ENCODE peak calls at places on chromosomes 16 and 17, in six cellular contexts. M is tibial nerve, E is upper lobe of left lung, S is stomach, D is uterus, U is suprapubic skin. Z is an unnamed sample.
A peak's percentile ranks its signal among the peaks of the same experiment; 100 is the strongest.

GRCh38 chr16:8634991-8635736 is 13.7 kb downstream of the METTL22 start:
- DNase-seq in M (no peak), E (no peak), S (no peak), D (no peak), U (no peak), Z (no peak)

GRCh38 chr17:10198509-10199249 is at the start of gene GAS7:
- DNase-seq in M (peak; percentile 43), E (peak; percentile 53), S (peak; percentile 38), D (peak; percentile 69), U (peak; percentile 89), Z (peak; percentile 54)

GRCh38 chr17:43839670-43840101 is 6.7 kb upstream of the MPP3 start:
- DNase-seq in M (no peak), E (peak; percentile 65), S (peak; percentile 74), D (no peak), U (no peak), Z (no peak)

GRCh38 chr16:8644513-8645140 is 23.1 kb downstream of the METTL22 start:
- DNase-seq in M (no peak), E (peak; percentile 70), S (peak; percentile 30), D (no peak), U (no peak), Z (no peak)

GRCh38 chr17:72421128-72422092 is 300.6 kb downstream of the SOX9 start:
- DNase-seq in M (no peak), E (peak; percentile 70), S (peak; percentile 71), D (no peak), U (no peak), Z (peak; percentile 4)

GRCh38 chr16:71807905-71808592 is 585 bp downstream of the AP1G1 start:
- DNase-seq in M (no peak), E (peak; percentile 34), S (no peak), D (peak; percentile 26), U (no peak), Z (peak; percentile 50)

GRCh38 chr16:60945225-60945624 is 1091.0 kb downstream of the CDH8 start:
- DNase-seq in M (no peak), E (no peak), S (no peak), D (no peak), U (no peak), Z (no peak)

GRCh38 chr17:64091116-64091515 is 38.8 kb downstream of the ERN1 start:
- DNase-seq in M (no peak), E (no peak), S (no peak), D (no peak), U (no peak), Z (peak; percentile 9)

GRCh38 chr16:84198401-84198800 is 7.4 kb downstream of the ADAD2 start:
- DNase-seq in M (peak; percentile 52), E (no peak), S (no peak), D (no peak), U (no peak), Z (no peak)

GRCh38 chr17:10698116-10698818 is 873 bp downstream of the ADPRM start:
- DNase-seq in M (no peak), E (no peak), S (no peak), D (no peak), U (no peak), Z (no peak)

DNA sequence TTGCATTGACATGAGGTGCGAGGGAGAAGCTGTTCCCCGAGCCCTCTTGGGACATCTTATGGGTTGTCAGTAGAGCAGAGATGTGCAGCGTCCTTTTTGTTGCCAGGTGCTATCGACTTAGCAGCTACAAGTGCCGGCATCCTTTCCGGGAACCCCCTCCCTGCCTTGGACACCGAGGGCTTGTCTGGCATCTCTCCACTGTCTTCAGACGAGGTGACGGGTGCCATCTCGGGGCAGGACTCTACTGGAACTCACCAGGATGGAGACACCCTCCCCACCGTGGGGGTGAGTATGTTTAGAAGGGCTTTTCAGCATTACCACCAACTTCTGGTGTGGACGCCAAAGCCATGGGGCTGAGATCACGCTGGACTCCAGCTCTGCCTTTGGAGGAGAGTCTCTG is 11.8 kb upstream of the JPT2 start:
- DNase-seq in M (no peak), E (no peak), S (no peak), D (no peak), U (no peak), Z (no peak)
- H3K36me3 ChIP-seq in M (peaks cover 61% of the 10 kb centered on the region), E (peaks cover 97% of the 10 kb centered on the region), S (peaks cover 92% of the 10 kb centered on the region), D (no peaks in the 10 kb centered on the region), U (peaks cover 98% of the 10 kb centered on the region), Z (no peaks in the 10 kb centered on the region)

GRCh38 chr16:4271176-4272113 is 1.4 kb downstream of the TFAP4 start:
- DNase-seq in M (peak; percentile 85), E (peak; percentile 97), S (peak; percentile 92), D (peak; percentile 90), U (peak; percentile 96), Z (peak; percentile 92)
- TF ChIP-seq POLR2A in M (peak; percentile 77), E (no peak), S (no peak), D (peak; percentile 76), U (no peak), Z (peak; percentile 64)

DNA sequence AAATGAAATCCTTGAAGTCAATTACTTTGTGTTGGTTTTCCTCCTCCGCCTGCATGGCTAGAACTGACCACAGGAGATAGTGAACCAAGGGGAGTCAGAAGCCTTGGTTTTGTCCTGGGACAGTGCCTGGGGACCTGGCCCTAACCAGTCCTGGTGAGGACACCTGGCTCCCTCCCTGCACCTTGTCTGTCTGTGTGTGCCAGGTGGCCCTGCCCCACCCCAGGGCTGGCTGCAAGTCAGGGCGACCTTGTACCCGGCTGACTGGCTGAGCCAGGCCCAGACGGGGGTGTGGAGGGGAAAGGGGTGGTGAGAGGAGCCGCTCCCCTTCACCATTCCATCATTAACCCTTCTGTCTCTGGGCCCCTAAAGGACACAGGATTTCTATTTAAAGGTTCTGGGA is 3.4 kb downstream of the RAPGEFL1 start:
- DNase-seq in M (no peak), E (peak; percentile 64), S (peak; percentile 81), D (no peak), U (no peak), Z (no peak)
- H3K4me3 ChIP-seq in M (no peak overlapping the region), E (no peak overlapping the region), S (no peak overlapping the region), D (no peak overlapping the region), U (peak overlapping the region; percentile 67), Z (no peak overlapping the region)

DNA sequence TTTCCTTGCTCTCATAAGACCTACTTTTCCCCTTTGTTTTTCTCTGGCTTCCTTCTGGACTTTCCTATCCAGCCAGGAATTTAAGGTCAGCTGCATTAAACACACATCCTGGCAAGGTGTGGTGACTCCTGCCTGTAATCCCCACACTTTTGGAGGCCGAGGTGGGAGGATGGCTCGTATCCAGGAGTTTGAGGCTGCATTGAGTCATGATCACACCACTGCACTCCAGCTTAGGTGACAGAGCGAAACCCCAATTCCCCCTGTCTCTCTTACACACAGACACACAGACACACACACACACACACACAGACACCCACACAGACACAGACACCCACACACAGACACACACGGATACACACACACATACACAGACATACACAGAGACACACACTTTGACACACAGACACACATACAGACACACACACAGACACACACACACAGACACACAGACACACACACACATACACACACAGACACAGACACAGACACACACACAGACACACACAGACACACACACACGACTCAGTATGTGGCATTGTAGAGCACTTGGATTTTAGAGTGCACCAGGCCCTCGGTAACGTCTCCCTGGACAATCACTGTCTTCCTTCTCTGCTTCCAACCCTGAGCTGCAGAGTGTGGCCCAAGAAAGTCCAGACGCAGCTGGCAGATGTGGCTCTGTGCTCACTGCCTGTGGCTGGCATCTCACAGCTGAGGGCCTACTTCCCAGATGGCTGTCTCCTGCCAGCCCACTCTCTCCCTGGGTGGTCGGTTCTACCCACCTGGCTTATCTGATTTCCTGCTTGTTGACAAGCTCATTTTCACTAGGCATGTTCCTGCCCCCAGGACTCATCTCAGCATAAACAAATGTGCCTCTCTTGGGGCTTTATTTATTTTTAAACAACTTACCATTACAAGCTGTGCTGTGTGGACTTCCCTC is 39.0 kb downstream of the NLRP1 start:
- DNase-seq in M (no peak), E (no peak), S (no peak), D (no peak), U (no peak), Z (no peak)
- H3K36me3 ChIP-seq in M (no peaks in the 10 kb centered on the region), E (peaks cover 49% of the 10 kb centered on the region), S (no peaks in the 10 kb centered on the region), D (no peaks in the 10 kb centered on the region), U (peaks cover 87% of the 10 kb centered on the region), Z (no peaks in the 10 kb centered on the region)

GRCh38 chr17:74347646-74348045 is 14.0 kb downstream of the BTBD17 start:
- DNase-seq in M (no peak), E (no peak), S (no peak), D (no peak), U (no peak), Z (no peak)
- TF ChIP-seq POLR2A in M (no peak), E (no peak), S (no peak), D (no peak), U (no peak), Z (no peak)

GRCh38 chr17:75152523-75152922 is 1.8 kb downstream of the JPT1 start:
- DNase-seq in M (no peak), E (no peak), S (no peak), D (no peak), U (no peak), Z (no peak)
- H3K4me3 ChIP-seq in M (no peak overlapping the region), E (no peak overlapping the region), S (peak overlapping the region; percentile 92), D (no peak overlapping the region), U (peak overlapping the region; percentile 98), Z (no peak overlapping the region)

GRCh38 chr17:75218121-75218520 is 12.6 kb downstream of the NUP85 start:
- DNase-seq in M (no peak), E (no peak), S (no peak), D (no peak), U (no peak), Z (no peak)
- H3K36me3 ChIP-seq in M (peaks cover 39% of the 10 kb centered on the region), E (peaks cover 75% of the 10 kb centered on the region), S (peaks cover 43% of the 10 kb centered on the region), D (no peaks in the 10 kb centered on the region), U (peaks cover 87% of the 10 kb centered on the region), Z (no peaks in the 10 kb centered on the region)

GRCh38 chr16:4377573-4378146 is 6.0 kb downstream of the VASN start:
- DNase-seq in M (no peak), E (no peak), S (peak; percentile 53), D (no peak), U (no peak), Z (no peak)

GRCh38 chr16:4376820-4377572 is 5.3 kb downstream of the VASN start:
- DNase-seq in M (no peak), E (no peak), S (no peak), D (peak; percentile 56), U (no peak), Z (no peak)

GRCh38 chr16:4378202-4378666 is 6.6 kb downstream of the VASN start:
- DNase-seq in M (no peak), E (no peak), S (no peak), D (no peak), U (peak; percentile 92), Z (no peak)

GRCh38 chr16:4375717-4376116 is 4.1 kb downstream of the VASN start:
- DNase-seq in M (no peak), E (no peak), S (no peak), D (peak; percentile 49), U (no peak), Z (no peak)

DNA sequence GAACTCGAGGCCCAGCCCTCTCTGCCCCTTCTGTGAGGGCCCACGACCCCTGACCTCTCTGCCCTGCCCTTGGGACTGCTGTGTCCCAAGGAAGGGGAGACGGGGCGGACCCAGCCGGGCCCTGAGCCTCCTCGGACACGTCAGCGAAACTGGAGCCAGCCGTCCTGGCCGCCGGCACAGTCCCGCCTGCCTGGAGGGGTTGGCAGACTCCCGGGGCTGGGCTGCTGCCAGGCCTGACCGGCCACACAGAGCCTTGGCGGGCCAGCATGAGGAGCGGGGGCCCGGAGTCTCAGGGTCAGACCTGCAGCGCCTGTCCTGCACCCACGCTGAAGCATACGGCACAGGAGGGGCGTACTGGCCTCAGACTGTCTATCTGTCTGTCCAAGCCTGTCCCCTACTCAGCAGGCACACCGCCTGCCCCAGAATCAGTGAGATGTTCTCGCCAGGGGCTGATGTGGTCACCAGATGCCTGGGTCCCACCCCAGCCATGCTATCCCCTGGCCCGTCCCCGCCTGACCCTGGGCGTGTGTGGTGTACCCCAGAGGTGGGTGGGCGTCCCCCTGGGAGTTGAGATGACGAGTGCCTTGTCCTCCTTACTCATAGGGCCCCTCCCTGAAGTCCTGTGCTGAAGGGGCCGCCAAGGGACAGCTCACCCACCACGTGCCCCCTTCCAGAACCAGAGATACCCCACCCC is 4.6 kb downstream of the VASN start:
- DNase-seq in M (peak; percentile 85), E (peak; percentile 92), S (peak; percentile 96), D (peak; percentile 92), U (peak; percentile 95), Z (peak; percentile 93)
- TF ChIP-seq POLR2A in M (no peak), E (no peak), S (no peak), D (no peak), U (no peak), Z (no peak)